ENCODE peak calls at places on chromosomes 2 and 18, in nine cellular contexts. Z is astrocyte of the spinal cord, G is tibial artery, J is choroid plexus epithelial cell, B is uterus, O is fibroblast of the aortic adventitia, R is left ventricle myocardium inferior, T is WERI-Rb-1, M is brain microvascular endothelial cell. I is an unnamed sample.

GRCh38 chr2:47056374-47056773 is 98.7 kb downstream of the STPG4 start:
- DNase-seq in B (peak), R (no peak), G (peak), Z (peak), O (peak), M (no peak), T (no peak), J (peak), I (peak)

GRCh38 chr2:208820289-208820688 is 413.7 kb downstream of the PTH2R start:
- DNase-seq in Z (no peak), O (no peak), G (no peak), R (no peak), T (no peak), J (peak), B (no peak), M (no peak), I (no peak)

GRCh38 chr2:215724171-215724570 is 288.3 kb upstream of the FN1 start:
- DNase-seq in R (no peak), J (no peak), M (no peak), G (no peak), B (no peak), O (no peak), T (no peak), Z (no peak), I (no peak)

GRCh38 chr2:226727251-226727650 is 72.4 kb downstream of the IRS1 start:
- DNase-seq in M (no peak), Z (no peak), G (no peak), B (no peak), T (no peak), O (no peak), R (no peak), J (no peak), I (no peak)

GRCh38 chr18:36247036-36247435 is 50.5 kb upstream of the FHOD3 start:
- DNase-seq in M (no peak), Z (no peak), O (no peak), T (no peak), B (no peak), J (peak), G (no peak), R (no peak), I (no peak)

GRCh38 chr18:10140461-10140911 is 226.7 kb downstream of the VAPA start:
- DNase-seq in M (no peak), R (no peak), T (no peak), G (no peak), B (no peak), O (no peak), J (no peak), Z (no peak), I (no peak)

GRCh38 chr2:120398961-120399888 is 53.3 kb downstream of the INHBB start:
- DNase-seq in G (peak), T (no peak), B (no peak), O (no peak), R (no peak), J (no peak), Z (no peak), M (no peak), I (no peak)

GRCh38 chr18:77650799-77651385 is 401.2 kb downstream of the GALR1 start:
- DNase-seq in M (peak), T (peak), R (peak), O (peak), B (peak), J (peak), Z (peak), G (no peak), I (peak)

GRCh38 chr2:41400057-41400665 is 647.7 kb upstream of the PKDCC start:
- DNase-seq in T (peak), M (peak), O (no peak), G (no peak), Z (peak), R (no peak), B (no peak), J (peak), I (peak)

GRCh38 chr2:4976407-4976806 is 715.8 kb upstream of the SOX11 start:
- DNase-seq in M (no peak), Z (no peak), T (no peak), O (no peak), R (no peak), G (no peak), J (no peak), B (no peak), I (no peak)

GRCh38 chr18:46867471-46868170 is 49.7 kb downstream of the PIAS2 start:
- DNase-seq in G (no peak), Z (no peak), R (no peak), M (no peak), B (no peak), O (no peak), J (no peak), T (no peak), I (no peak)

GRCh38 chr2:237149425-237149824 is 63.7 kb downstream of the COPS8 start:
- DNase-seq in J (no peak), T (no peak), M (no peak), B (no peak), Z (no peak), G (no peak), R (no peak), O (no peak), I (peak)

GRCh38 chr2:239388236-239389151 is 12.3 kb downstream of the HDAC4 start:
- DNase-seq in R (no peak), T (no peak), G (peak), J (no peak), O (no peak), M (no peak), B (no peak), Z (no peak), I (no peak)

GRCh38 chr2:160220001-160220400 is 19.9 kb upstream of the ITGB6 start:
- DNase-seq in O (no peak), G (no peak), Z (no peak), B (no peak), R (no peak), T (no peak), J (no peak), M (no peak), I (no peak)

GRCh38 chr2:62267687-62268086 is 71.8 kb downstream of the B3GNT2 start:
- DNase-seq in O (no peak), T (no peak), G (no peak), M (no peak), J (peak), B (no peak), Z (no peak), R (no peak), I (peak)

GRCh38 chr18:9494778-9495302 is 19.5 kb downstream of the RALBP1 start:
- DNase-seq in G (no peak), R (no peak), J (peak), M (peak), Z (no peak), O (no peak), B (no peak), T (no peak), I (peak)

GRCh38 chr2:221614274-221614673 is 42.2 kb upstream of the EPHA4 start:
- DNase-seq in T (no peak), Z (no peak), J (no peak), R (no peak), B (no peak), O (no peak), M (no peak), G (no peak), I (no peak)

GRCh38 chr18:35236964-35237363 is 3.9 kb upstream of the ZNF397 start:
- DNase-seq in G (no peak), R (no peak), Z (no peak), J (no peak), B (no peak), O (no peak), T (no peak), M (no peak), I (no peak)

GRCh38 chr2:179622122-179622521 is 239.3 kb downstream of the ZNF385B start:
- DNase-seq in B (no peak), R (no peak), Z (no peak), G (no peak), O (no peak), J (no peak), M (no peak), T (no peak), I (peak)

GRCh38 chr2:239245872-239246701 is 154.7 kb downstream of the HDAC4 start:
- DNase-seq in T (no peak), G (peak), R (no peak), J (no peak), Z (no peak), M (no peak), O (no peak), B (no peak), I (no peak)

GRCh38 chr18:9984025-9984424 is 70.2 kb downstream of the VAPA start:
- DNase-seq in M (no peak), J (no peak), R (no peak), T (no peak), Z (no peak), G (no peak), O (no peak), B (no peak), I (no peak)

GRCh38 chr2:216683846-216684245 is 11.5 kb downstream of the IGFBP5 start:
- DNase-seq in Z (peak), O (peak), M (peak), G (peak), J (peak), T (no peak), R (no peak), B (peak), I (peak)

GRCh38 chr2:128306081-128306930 is 12.4 kb downstream of the HS6ST1 start:
- DNase-seq in Z (peak), J (peak), R (peak), O (peak), B (peak), T (peak), G (peak), M (peak), I (peak)

GRCh38 chr2:9980520-9980919 is 29.0 kb downstream of the GRHL1 start:
- DNase-seq in T (no peak), G (no peak), Z (no peak), R (no peak), O (no peak), B (no peak), M (no peak), J (no peak), I (peak)

GRCh38 chr2:188875104-188875503 is 99.1 kb upstream of the COL3A1 start:
- DNase-seq in T (no peak), R (no peak), M (no peak), G (no peak), O (no peak), Z (no peak), J (no peak), B (no peak), I (no peak)

GRCh38 chr2:48727560-48727959 is 28.0 kb downstream of the LHCGR start:
- DNase-seq in M (no peak), J (peak), B (no peak), T (no peak), G (no peak), R (no peak), Z (no peak), O (no peak), I (no peak)

GRCh38 chr18:3759099-3759498 is 309.1 kb downstream of the TGIF1 start:
- DNase-seq in B (no peak), O (no peak), R (no peak), G (no peak), J (no peak), M (no peak), Z (no peak), T (no peak), I (no peak)

GRCh38 chr2:162828545-162828944 is 10.0 kb downstream of the KCNH7 start:
- DNase-seq in G (no peak), B (no peak), Z (no peak), J (no peak), T (no peak), M (no peak), O (no peak), R (no peak), I (no peak)

GRCh38 chr18:44039826-44040225 is 640.9 kb upstream of the SETBP1 start:
- DNase-seq in Z (no peak), J (peak), M (no peak), T (no peak), O (no peak), R (no peak), B (no peak), G (no peak), I (peak)

GRCh38 chr18:63099848-63100625 is 219.5 kb downstream of the BCL2 start:
- DNase-seq in R (peak), T (no peak), Z (no peak), M (peak), G (no peak), B (no peak), J (no peak), O (no peak), I (no peak)

GRCh38 chr2:44441200-44441599 is 79.5 kb downstream of the CAMKMT start:
- DNase-seq in Z (no peak), M (no peak), T (no peak), R (no peak), J (no peak), O (no peak), G (no peak), B (no peak), I (peak)

DNA sequence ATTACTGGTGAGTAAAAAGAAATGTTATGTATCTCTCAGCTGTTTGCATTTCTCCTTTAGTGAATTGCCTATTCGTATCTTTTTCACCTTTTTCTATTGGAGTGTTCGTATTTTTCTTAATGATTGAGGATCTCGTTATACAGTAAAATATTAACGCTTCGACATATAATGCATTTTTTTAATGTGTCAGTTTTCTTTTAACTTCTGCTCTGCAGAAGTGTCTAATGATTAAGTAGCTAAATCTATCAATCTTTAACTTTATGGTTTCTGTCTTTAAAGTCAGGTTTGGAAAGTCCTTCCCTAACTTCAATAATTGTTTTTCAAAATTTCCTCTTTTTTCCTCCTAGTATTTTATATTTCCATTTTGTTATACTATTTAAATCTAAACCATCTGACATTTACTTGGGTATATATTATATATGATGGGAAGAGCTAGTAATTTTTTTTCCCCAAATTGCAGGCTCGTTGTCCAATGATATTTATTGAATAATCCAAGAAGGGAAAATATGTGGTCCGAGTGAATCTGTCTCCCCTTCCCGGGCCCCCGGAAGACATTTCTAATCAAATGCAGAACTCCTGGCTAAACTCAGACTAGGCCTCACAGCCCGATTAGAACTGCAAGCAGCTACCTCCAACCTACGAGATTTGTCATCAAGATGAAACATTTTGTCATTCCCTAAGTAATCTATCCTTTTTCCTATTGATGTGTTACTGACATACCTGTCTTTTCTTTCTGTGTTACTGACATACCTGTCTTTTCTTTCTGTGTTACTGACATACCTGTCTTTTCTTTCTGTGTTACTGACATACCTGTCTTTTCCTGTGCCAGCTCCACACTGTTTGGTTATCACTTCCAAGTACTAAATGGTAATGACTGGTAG is 17.2 kb downstream of the PCBP1 start:
- DNase-seq in T (peak), B (peak), Z (peak), G (peak), M (peak), R (no peak), O (peak), J (peak), I (peak)
- H3K4me3 ChIP-seq in T (peak), B (no peak), Z (no peak), G (no peak), M (no peak), R (peak), O (no peak), J (no peak), I (no peak)

GRCh38 chr2:18404708-18405107 is 155.7 kb downstream of the RDH14 start:
- DNase-seq in J (no peak), R (no peak), T (no peak), B (no peak), G (no peak), M (no peak), O (no peak), Z (no peak), I (no peak)
- TF ChIP-seq CTCF in J (peak), R (no peak), T (peak), B (no peak), G (no peak), M (peak), O (peak), Z (peak), I (peak)

DNA sequence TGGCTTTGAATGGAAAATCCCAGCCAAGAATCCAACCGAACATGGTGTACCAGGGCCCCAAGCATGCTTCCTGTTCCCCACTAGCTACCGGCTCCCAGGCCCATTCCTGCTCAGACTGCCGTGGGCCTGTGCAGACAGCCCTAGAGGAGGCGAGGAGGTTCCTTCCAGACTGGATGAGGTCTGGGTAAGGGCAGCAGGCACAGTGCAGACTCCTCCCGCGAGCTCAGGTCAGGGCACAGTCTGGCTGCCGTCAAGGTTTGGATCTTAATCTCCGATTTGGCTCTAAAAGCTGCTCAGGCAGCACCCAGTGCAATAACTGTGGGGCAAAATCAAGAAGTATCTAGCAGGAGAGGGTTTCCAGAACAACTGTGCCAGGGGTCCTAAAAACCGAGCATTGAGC is 19.3 kb upstream of the TTR start:
- DNase-seq in T (peak), R (no peak), G (no peak), M (no peak), B (no peak), J (no peak), O (no peak), Z (no peak), I (no peak)
- H3K4me3 ChIP-seq in T (no peak), R (no peak), G (no peak), M (no peak), B (no peak), J (no peak), O (no peak), Z (no peak), I (no peak)

GRCh38 chr2:206565666-206566065 is 76.6 kb upstream of the FAM237A start:
- DNase-seq in T (no peak), O (no peak), J (no peak), R (no peak), Z (no peak), B (no peak), M (no peak), G (no peak), I (no peak)

GRCh38 chr2:206561962-206562361 is 80.3 kb upstream of the FAM237A start:
- DNase-seq in T (no peak), B (no peak), M (peak), Z (no peak), O (no peak), J (peak), R (no peak), G (no peak), I (peak)

GRCh38 chr2:206562375-206562774 is 79.9 kb upstream of the FAM237A start:
- DNase-seq in G (no peak), M (peak), T (no peak), R (no peak), J (peak), O (no peak), B (no peak), Z (no peak), I (peak)

GRCh38 chr2:206558492-206558891 is 83.8 kb upstream of the FAM237A start:
- DNase-seq in B (no peak), O (peak), M (no peak), T (no peak), Z (no peak), R (no peak), G (no peak), J (peak), I (peak)

DNA sequence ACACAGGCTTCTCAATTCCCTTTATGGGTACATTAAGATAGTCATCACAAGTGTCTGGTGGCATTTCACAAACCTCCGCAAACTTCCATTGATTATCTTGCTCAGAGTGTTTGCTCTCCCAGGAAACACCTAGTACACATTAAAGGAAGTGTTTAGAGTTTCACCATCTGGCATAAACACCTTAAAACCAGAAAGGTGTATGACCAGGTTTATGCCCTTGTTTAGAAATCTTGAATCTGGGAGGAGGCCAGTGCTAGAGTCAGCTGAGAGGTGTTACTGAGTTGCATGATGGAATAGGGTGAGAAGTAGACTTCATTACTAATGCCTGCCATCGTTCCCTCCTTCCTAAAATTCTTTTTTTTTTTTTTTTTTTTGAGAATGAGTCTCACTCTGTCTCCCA is 78.9 kb upstream of the FAM237A start:
- DNase-seq in G (no peak), Z (no peak), M (no peak), R (no peak), B (no peak), O (no peak), J (no peak), T (no peak), I (no peak)
- TF ChIP-seq CTCF in G (no peak), Z (no peak), M (no peak), R (no peak), B (no peak), O (no peak), J (no peak), T (no peak), I (no peak)